ENCODE peak calls at places on chromosomes 3 and 15, in four cellular contexts. V, K, E and M are unnamed samples.

GRCh38 chr3:192011137-192011536 is 550.2 kb downstream of the PYDC2 start:
- DNase-seq in E (no peak), K (no peak), V (peak), M (no peak)

GRCh38 chr3:177640319-177640997 is 443.2 kb upstream of the TBL1XR1 start:
- DNase-seq in K (no peak), V (no peak), E (no peak), M (no peak)

GRCh38 chr3:138032567-138032966 is 22.6 kb downstream of the CLDN18 start:
- DNase-seq in K (no peak), E (no peak), V (no peak), M (no peak)

GRCh38 chr3:58580826-58581327 is 3.7 kb upstream of the FAM107A start:
- DNase-seq in K (no peak), E (no peak), V (no peak), M (no peak)

GRCh38 chr3:111332488-111333095 is 209.4 kb upstream of the CD96 start:
- DNase-seq in E (no peak), V (no peak), K (no peak), M (no peak)

GRCh38 chr3:73228425-73228824 is 167.0 kb downstream of the EBLN2 start:
- DNase-seq in K (no peak), E (no peak), V (no peak), M (no peak)

GRCh38 chr15:67903708-67904107 is 63.9 kb upstream of the RNU6-1 start:
- DNase-seq in E (no peak), V (no peak), K (no peak), M (no peak)

GRCh38 chr3:155497930-155498647 is 204.6 kb upstream of the STRIT1 start:
- DNase-seq in V (peak), K (no peak), E (no peak), M (no peak)

GRCh38 chr15:66496951-66497501 is 536 bp downstream of the SNAPC5 start:
- DNase-seq in E (no peak), V (no peak), K (no peak), M (no peak)

GRCh38 chr3:58005662-58006061 is 2.6 kb upstream of the FLNB start:
- DNase-seq in K (no peak), E (no peak), V (no peak), M (no peak)

GRCh38 chr3:57256844-57257243 is 29.3 kb downstream of the APPL1 start:
- DNase-seq in V (no peak), K (no peak), E (no peak), M (no peak)

GRCh38 chr15:59616390-59616789 is 4.8 kb downstream of the GCNT3 start:
- DNase-seq in V (no peak), E (no peak), K (no peak), M (no peak)
- TF ChIP-seq CTCF in V (no peak), E (peak), K (no peak), M (no peak)

DNA sequence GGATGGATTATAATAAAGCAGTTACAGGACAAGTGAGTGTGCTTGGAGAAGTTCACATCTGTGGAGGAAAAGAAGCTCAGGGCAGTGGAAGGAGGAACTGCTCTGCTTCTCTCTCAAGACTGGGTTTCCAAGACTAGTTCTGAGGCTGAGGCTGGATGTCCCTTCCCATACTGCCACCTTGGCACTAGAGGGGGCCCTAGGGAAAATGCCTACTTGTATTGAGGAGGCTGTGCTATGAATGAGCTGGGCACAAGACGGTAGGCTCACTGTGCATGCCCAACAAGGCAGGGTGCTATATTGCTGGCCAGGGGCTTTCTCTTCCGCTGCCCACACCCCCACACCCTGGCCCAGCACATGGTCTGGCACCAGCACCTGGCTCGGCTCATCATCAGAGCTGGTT is 65.2 kb downstream of the SLCO2A1 start:
- DNase-seq in K (no peak), E (no peak), V (no peak), M (no peak)
- TF ChIP-seq CTCF in K (no peak), E (no peak), V (peak), M (no peak)

DNA sequence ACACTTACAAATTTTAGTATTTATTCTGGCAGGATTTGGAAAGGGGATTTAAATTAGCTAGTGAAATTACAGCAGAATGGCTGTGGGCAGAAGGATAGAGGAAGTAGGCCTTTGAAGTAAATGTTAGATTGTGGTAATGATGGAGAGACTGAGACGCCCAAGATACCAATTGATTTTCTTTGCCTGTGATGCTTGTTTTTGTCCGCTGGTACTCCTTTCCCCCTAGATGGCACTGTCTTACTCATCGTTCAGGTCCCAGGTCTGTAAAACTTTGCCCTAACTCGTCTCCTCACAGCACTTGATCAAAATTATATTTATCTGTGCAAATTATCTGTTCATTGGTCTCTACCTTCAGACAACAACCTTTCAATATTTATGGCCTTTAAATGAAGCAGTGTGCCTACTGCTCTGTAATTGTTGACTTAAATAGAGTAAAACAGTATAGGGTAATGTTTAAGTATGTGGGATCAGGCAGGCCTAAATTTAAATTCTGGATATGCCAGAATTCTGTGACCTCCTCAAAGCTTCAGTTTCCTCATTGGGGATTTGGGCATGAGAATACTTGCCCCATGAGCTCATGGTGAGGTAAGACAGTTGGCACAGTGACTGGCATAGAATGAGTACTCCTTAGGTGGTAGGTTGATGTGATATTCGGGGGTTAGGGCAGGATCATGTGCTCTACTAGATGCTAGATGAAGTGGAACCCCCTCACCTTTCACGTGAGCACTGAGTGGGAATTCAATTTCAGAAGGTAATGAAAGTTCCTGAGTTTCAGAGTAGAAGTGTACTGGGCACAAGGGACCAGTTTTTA is 14.7 kb downstream of the ARL8B start:
- DNase-seq in K (no peak), V (peak), E (no peak), M (no peak)
- TF ChIP-seq CTCF in K (peak), V (peak), E (no peak), M (no peak)

DNA sequence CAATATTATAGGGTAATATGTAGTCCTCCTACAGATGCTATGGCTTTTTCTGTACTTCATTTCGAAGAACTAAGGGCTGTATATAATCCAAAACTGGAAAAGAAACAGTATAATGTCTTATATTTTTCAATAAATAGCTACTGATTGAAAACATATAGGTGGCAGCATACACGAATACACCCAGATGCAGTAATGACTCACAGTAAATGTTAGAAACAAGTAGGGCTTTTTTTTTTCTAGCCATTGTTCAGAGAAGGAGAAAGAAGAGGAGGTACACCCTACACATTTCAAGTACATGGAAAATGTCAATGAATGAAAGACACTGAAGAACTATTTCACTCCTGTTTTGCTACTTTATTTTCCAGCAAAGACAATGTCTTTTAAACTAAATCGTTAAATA is 9.4 kb downstream of the DAZL start:
- DNase-seq in V (peak), E (no peak), K (no peak), M (no peak)
- TF ChIP-seq CTCF in V (no peak), E (no peak), K (no peak), M (no peak)

DNA sequence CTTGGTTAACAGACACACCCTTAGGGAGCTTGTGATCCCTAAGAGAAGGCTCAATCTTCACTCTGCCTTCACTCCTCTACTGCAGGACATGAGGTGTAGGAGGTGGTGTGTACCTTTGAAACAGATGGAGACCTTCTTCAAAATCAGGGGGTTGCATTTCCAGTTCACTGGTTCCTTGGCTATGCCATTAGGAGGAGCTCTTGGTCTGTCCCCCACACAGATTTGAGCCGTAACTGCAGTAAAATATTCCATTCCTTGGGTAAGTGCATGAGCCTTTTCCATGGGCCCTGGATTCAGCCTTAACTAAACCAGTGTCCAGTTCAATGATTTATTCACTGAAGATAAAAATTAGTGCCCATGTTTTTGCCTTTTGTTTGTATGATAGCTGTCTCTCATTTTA is 144.6 kb downstream of the MCTP2 start:
- DNase-seq in V (no peak), E (no peak), K (no peak), M (no peak)
- TF ChIP-seq CTCF in V (no peak), E (no peak), K (no peak), M (no peak)

DNA sequence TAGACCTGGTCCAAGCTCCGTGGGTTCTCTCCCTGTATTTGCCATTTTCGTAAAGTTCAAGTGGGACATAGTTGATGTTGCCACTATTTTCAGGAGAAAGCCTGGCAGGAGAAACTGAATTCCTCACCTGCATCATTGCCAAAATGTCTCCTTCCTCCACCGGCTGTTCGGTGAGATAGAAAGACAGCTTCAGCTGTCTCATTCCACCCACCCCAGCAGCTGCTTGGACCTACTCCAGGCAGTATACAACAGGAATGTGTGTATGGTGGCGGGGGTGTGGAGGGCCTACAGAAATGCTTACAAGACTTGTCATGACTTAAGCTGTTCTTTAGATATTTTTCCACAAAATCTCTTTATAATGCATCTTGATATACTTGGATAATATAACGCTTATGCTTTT is 132.7 kb upstream of the RAP2B start:
- DNase-seq in E (no peak), V (peak), K (no peak), M (no peak)
- TF ChIP-seq CTCF in E (no peak), V (no peak), K (no peak), M (no peak)

DNA sequence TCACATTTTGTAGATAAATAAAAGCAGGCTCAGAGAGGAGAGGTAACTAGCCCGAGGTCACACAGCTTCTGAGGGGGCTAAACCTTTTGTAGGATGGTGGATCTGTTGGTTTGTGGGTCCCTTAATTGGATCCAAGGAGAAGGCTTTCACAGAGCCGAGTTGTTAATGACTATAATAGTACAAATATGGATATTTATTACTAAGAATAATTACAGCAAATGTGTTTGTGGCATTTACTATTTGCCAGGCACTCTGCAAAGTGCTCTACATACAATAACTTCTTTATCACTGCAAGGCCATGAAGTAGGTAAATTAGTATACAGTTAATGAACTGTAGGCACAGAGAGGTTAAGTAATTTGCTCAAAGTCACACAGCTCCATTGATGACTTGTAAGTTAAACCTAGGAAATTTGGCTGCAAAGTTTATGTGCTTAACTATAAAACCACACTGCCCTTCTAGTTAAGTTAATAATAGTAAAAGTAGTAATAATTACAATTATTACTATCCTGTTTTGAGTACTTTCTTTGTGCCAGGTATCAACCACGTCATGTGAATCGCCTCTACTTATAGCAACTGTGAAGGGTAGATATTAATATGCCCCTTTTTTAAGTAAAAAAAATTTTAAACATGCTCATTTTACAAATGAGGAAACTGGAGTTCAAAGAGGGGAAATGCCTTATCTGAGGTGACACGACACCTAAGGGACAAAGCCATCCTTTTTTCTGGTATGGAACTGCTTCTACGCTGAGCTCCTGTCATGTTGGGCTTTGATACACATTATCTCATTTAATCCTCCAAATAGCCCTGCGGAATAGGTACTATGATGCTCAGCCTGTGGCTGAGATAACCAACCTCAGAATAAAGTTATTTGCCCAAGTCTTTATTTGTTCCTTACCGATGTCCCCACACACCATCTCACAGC is 8.4 kb downstream of the BHLHE40 start:
- DNase-seq in V (no peak), K (no peak), E (no peak), M (no peak)
- TF ChIP-seq CTCF in V (no peak), K (no peak), E (no peak), M (no peak)

GRCh38 chr3:9949115-9949514 is 3.1 kb downstream of the PRRT3 start:
- DNase-seq in E (no peak), K (no peak), V (no peak), M (no peak)

GRCh38 chr3:9946112-9947024 is 5.8 kb downstream of the PRRT3 start:
- DNase-seq in V (peak), K (peak), E (peak), M (peak)

GRCh38 chr3:9945358-9945757 is 6.8 kb downstream of the PRRT3 start:
- DNase-seq in K (no peak), V (no peak), E (no peak), M (no peak)

GRCh38 chr3:9948586-9948985 is 3.6 kb downstream of the PRRT3 start:
- DNase-seq in E (no peak), V (no peak), K (no peak), M (no peak)

DNA sequence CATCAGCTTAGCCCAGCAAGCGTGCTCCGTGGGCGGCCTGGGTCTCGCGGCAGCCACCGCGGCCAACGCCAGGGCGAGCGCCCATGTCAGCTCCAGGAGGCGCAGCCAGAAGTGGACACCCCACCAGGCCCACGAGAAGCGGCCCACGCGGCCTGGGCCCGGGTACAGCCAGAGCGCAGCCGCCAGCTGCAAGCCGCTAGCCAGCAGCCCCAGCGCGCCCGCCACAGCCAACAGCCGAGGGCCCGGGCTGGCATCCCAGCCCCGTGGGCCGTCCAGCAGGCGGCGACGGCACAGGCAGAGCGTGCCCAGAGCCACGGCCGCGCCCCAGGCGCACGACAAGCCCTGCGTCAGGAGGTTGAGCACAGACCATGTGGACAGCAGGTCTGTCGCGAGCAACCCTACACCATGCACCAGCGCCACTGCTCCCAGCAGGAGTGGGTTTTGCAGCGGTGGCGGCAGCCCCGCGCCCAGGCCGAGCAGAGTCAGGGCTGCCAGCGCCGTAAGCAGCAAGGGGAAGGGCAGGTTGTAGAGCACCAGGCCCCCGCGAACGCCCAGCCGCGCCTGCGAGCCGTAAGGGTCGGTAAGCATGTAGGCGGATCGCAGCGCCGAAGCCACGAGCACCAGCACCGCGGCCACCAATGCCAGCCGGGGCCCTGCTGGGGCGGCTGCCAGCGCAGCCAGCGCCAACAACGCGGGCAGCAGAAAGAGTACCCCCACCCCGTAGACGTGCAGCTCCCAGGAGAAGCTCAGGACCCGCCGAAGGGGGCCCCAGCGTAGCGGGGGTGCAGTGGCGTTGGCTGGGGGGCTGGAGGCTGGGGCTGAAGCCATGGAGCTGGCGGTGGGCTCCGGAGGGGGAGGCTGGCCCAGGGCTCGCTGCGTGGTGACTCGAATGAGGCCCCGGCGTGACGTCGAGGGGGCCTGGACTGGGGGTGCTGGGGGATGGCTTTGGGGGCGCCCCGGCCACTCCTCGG is 4.9 kb downstream of the PRRT3 start:
- DNase-seq in E (peak), V (peak), K (no peak), M (no peak)
- TF ChIP-seq CTCF in E (peak), V (peak), K (no peak), M (no peak)

DNA sequence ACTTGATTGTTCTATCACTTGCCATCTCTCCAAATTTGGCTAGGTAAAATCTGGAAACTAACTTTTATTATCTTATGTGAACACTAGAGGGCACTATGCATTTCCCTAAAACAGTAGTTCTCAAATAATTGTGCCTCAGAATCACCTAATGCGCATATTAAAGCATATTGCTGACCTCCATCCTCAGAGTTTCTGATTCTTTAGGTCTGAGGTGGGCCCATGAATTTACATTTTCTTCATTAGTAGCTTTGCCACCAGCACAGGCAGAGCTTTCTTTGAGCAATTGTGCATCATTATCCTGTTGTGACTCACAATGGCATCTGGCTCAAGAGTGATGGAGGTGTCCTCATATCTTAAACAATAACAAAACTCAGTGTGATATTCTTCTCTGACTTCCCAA is 17.5 kb upstream of the BCHE start:
- DNase-seq in E (no peak), V (peak), K (no peak), M (no peak)
- TF ChIP-seq CTCF in E (no peak), V (peak), K (peak), M (no peak)

GRCh38 chr3:50454671-50455070 is 48.8 kb downstream of the CACNA2D2 start:
- DNase-seq in E (no peak), V (peak), K (no peak), M (no peak)

GRCh38 chr3:50464578-50464977 is 38.9 kb downstream of the CACNA2D2 start:
- DNase-seq in V (no peak), E (no peak), K (no peak), M (no peak)

GRCh38 chr3:50457988-50458387 is 45.4 kb downstream of the CACNA2D2 start:
- DNase-seq in V (no peak), E (no peak), K (no peak), M (no peak)

GRCh38 chr3:50455133-50455532 is 48.3 kb downstream of the CACNA2D2 start:
- DNase-seq in K (no peak), V (no peak), E (no peak), M (no peak)

GRCh38 chr3:50459792-50460191 is 43.6 kb downstream of the CACNA2D2 start:
- DNase-seq in K (no peak), V (no peak), E (no peak), M (no peak)
- TF ChIP-seq CTCF in K (no peak), V (no peak), E (no peak), M (no peak)